ENCODE peak calls at places on chromosomes 11 and 22, in six cellular contexts. B is ovary; L is CD8-positive, alpha-beta T cell; E is AG04450; O is BE2C; A is brain microvascular endothelial cell. Z is an unnamed sample.

GRCh38 chr11:110984147-110984546 is 261.4 kb upstream of the POU2AF2 start:
- DNase-seq in L (no peak), O (no peak), E (peak; percentile 36), A (peak; percentile 48), B (no peak), Z (no peak)

GRCh38 chr11:124329787-124330478 is 9.9 kb upstream of the OR8D2 start:
- DNase-seq in L (no peak), B (no peak), E (no peak), O (no peak), A (no peak), Z (no peak)

GRCh38 chr11:10380921-10381320 is 74.1 kb upstream of the AMPD3 start:
- DNase-seq in A (no peak), L (no peak), O (no peak), B (no peak), E (no peak), Z (no peak)

GRCh38 chr11:115081972-115082371 is 403.6 kb downstream of the NXPE2 start:
- DNase-seq in L (no peak), B (no peak), E (no peak), O (no peak), A (no peak), Z (no peak)

GRCh38 chr11:1770528-1770927 is 6.8 kb upstream of the CTSD start:
- DNase-seq in L (no peak), E (no peak), O (no peak), B (no peak), A (no peak), Z (no peak)

GRCh38 chr11:115334932-115335788 is 169.1 kb downstream of the CADM1 start:
- DNase-seq in L (no peak), A (no peak), O (no peak), E (no peak), B (no peak), Z (no peak)

GRCh38 chr11:86116386-86116726 is 47.5 kb upstream of the PICALM start:
- DNase-seq in O (no peak), A (peak; percentile 60), B (no peak), E (peak; percentile 81), L (no peak), Z (peak; percentile 61)

GRCh38 chr11:128346808-128347207 is 240.6 kb downstream of the ETS1 start:
- DNase-seq in O (no peak), B (no peak), E (no peak), A (peak; percentile 50), L (no peak), Z (no peak)

GRCh38 chr22:39999144-39999757 is 4.5 kb downstream of the FAM83F start:
- DNase-seq in L (no peak), E (no peak), A (peak; percentile 75), B (no peak), O (no peak), Z (peak; percentile 53)

GRCh38 chr11:67174311-67174710 is 55.2 kb downstream of the KDM2A start:
- DNase-seq in O (no peak), A (no peak), E (no peak), L (no peak), B (no peak), Z (no peak)

GRCh38 chr22:39530692-39531331 is 1.7 kb downstream of the RPS19BP1 start:
- DNase-seq in A (peak; percentile 32), B (peak; percentile 42), O (peak; percentile 67), E (no peak), L (no peak), Z (no peak)

GRCh38 chr11:65366340-65366773 is 11.8 kb downstream of the TIGD3 start:
- DNase-seq in A (peak; percentile 58), L (no peak), E (peak; percentile 65), B (no peak), O (peak; percentile 50), Z (peak; percentile 39)
- H3K4me3 ChIP-seq in A (no peak overlapping the region), L (no peak overlapping the region), E (no peak overlapping the region), B (no peak overlapping the region), O (no peak overlapping the region), Z (no peak overlapping the region)

GRCh38 chr11:82960000-82960778 is 58.7 kb downstream of the DDIAS start:
- DNase-seq in E (no peak), O (no peak), A (no peak), L (peak; percentile 25), B (no peak), Z (no peak)

GRCh38 chr11:82960779-82961143 is 59.2 kb downstream of the DDIAS start:
- DNase-seq in O (no peak), L (no peak), A (no peak), B (no peak), E (no peak), Z (no peak)
- H3K4me3 ChIP-seq in O (no peak overlapping the region), L (peak overlapping the region; percentile 38), A (no peak overlapping the region), B (no peak overlapping the region), E (no peak overlapping the region), Z (no peak overlapping the region)

DNA sequence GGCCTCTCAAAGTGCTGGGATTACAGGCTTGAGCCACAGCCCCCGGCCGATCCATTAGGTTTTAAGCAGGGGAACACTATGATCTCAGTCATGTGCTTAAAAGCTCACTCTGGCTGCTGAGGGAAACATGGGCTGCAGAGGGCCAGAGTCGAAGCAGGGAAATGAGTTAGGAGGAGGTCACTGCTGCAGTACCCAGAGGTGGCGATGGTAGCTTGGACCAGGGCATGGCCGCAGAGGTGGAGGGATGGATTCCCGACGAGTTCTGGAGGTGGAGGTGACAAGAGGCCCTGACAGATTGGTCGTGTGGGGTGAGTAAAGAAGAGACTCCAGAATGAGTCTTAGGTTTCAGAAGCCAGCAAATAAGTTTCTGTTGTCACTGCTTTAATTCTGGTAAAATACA is 54.4 kb upstream of the INCENP start:
- DNase-seq in B (no peak), O (no peak), E (no peak), L (no peak), A (no peak), Z (no peak)
- H3K4me3 ChIP-seq in B (no peak overlapping the region), O (no peak overlapping the region), E (no peak overlapping the region), L (no peak overlapping the region), A (no peak overlapping the region), Z (no peak overlapping the region)

GRCh38 chr22:21937821-21938070 is 14.9 kb downstream of the PPM1F start:
- DNase-seq in B (no peak), L (no peak), E (no peak), A (no peak), O (no peak), Z (no peak)
- H3K4me3 ChIP-seq in B (peak overlapping the region; percentile 79), L (peak overlapping the region; percentile 52), E (peak overlapping the region; percentile 59), A (peak overlapping the region; percentile 65), O (peak overlapping the region; percentile 96), Z (peak overlapping the region; percentile 52)

GRCh38 chr11:78132475-78132874 is 7.0 kb downstream of the ALG8 start:
- DNase-seq in O (no peak), B (no peak), A (no peak), L (no peak), E (no peak), Z (no peak)

GRCh38 chr11:78140392-78141077 is 1.1 kb upstream of the ALG8 start:
- DNase-seq in B (no peak), L (no peak), E (no peak), O (no peak), A (no peak), Z (no peak)

GRCh38 chr11:78139422-78140391 is at the start of gene ALG8:
- DNase-seq in B (peak; percentile 98), E (peak; percentile 91), L (peak; percentile 97), O (peak; percentile 96), A (peak; percentile 97), Z (peak; percentile 84)

GRCh38 chr11:78138694-78139421 is 568 bp downstream of the ALG8 start:
- DNase-seq in O (peak; percentile 18), E (no peak), B (no peak), A (peak; percentile 28), L (no peak), Z (no peak)

DNA sequence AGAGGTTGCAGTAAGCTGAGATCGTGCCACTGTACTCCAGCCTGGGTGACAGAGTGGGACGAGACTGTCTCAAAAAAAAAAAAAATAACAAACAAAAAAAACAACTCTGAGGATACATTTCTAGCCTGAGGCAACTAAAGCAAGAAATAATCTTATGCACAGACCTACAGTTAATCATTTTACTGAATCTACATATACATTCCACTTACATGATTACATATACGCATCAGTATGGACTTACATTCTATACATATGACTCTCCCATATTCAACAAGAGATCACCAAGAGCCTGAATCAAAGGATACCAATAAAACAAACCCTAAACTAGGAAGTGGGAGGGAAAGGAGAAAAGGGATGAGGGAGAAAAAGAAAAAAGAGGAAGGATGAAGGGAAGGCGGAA is 1.1 kb downstream of the ALG8 start:
- DNase-seq in E (no peak), A (no peak), B (no peak), L (no peak), O (no peak), Z (no peak)
- H3K4me3 ChIP-seq in E (peak overlapping the region; percentile 87), A (peak overlapping the region; percentile 87), B (no peak overlapping the region), L (peak overlapping the region; percentile 92), O (peak overlapping the region; percentile 74), Z (peak overlapping the region; percentile 77)

Z was measured in skeletal muscle cell.